ENCODE peak calls at places on chromosome 9, in four cellular contexts. One of them, this sample, is unnamed.

GRCh38 chr9:83231039-83231438 is 168.1 kb upstream of the RASEF start:
- DNase-seq in ACHN: peak
- DNase-seq in fibroblast of lung: no peak
- DNase-seq in activated CD4-positive, alpha-beta T cell treated with anti-CD3 and anti-CD28 coated beads for 24 hours: no peak
- DNase-seq in this sample: no peak

GRCh38 chr9:126822278-126822677 is 17.4 kb downstream of the ZBTB43 start:
- DNase-seq in ACHN: no peak
- DNase-seq in fibroblast of lung: no peak
- DNase-seq in activated CD4-positive, alpha-beta T cell treated with anti-CD3 and anti-CD28 coated beads for 24 hours: no peak
- DNase-seq in this sample: no peak

GRCh38 chr9:14158136-14158781 is 155.7 kb downstream of the NFIB start:
- DNase-seq in activated CD4-positive, alpha-beta T cell treated with anti-CD3 and anti-CD28 coated beads for 24 hours: no peak
- DNase-seq in ACHN: no peak
- DNase-seq in fibroblast of lung: no peak
- DNase-seq in this sample: no peak

GRCh38 chr9:134899818-134900325 is 17.8 kb downstream of the FCN1 start:
- DNase-seq in activated CD4-positive, alpha-beta T cell treated with anti-CD3 and anti-CD28 coated beads for 24 hours: no peak
- DNase-seq in ACHN: no peak
- DNase-seq in fibroblast of lung: no peak
- DNase-seq in this sample: peak

GRCh38 chr9:109286981-109287380 is 33.9 kb downstream of the EPB41L4B start:
- DNase-seq in activated CD4-positive, alpha-beta T cell treated with anti-CD3 and anti-CD28 coated beads for 24 hours: no peak
- DNase-seq in fibroblast of lung: peak
- DNase-seq in ACHN: no peak
- DNase-seq in this sample: no peak

GRCh38 chr9:83242066-83242465 is 179.1 kb upstream of the RASEF start:
- DNase-seq in ACHN: no peak
- DNase-seq in fibroblast of lung: no peak
- DNase-seq in activated CD4-positive, alpha-beta T cell treated with anti-CD3 and anti-CD28 coated beads for 24 hours: no peak
- DNase-seq in this sample: no peak

GRCh38 chr9:97749928-97750327 is 52.8 kb upstream of the XPA start:
- DNase-seq in ACHN: no peak
- DNase-seq in activated CD4-positive, alpha-beta T cell treated with anti-CD3 and anti-CD28 coated beads for 24 hours: no peak
- DNase-seq in fibroblast of lung: no peak
- DNase-seq in this sample: no peak

GRCh38 chr9:89750117-89750551 is 145.3 kb downstream of the GADD45G start:
- DNase-seq in fibroblast of lung: no peak
- DNase-seq in ACHN: no peak
- DNase-seq in activated CD4-positive, alpha-beta T cell treated with anti-CD3 and anti-CD28 coated beads for 24 hours: no peak
- DNase-seq in this sample: no peak

GRCh38 chr9:98764351-98764750 is 32.0 kb downstream of the ANKS6 start:
- DNase-seq in ACHN: no peak
- DNase-seq in activated CD4-positive, alpha-beta T cell treated with anti-CD3 and anti-CD28 coated beads for 24 hours: no peak
- DNase-seq in fibroblast of lung: peak
- DNase-seq in this sample: no peak

This sample was measured in dermis blood vessel endothelial cell.